ENCODE peak calls at places on chromosome 9, in seven cellular contexts. N, H, Z, O, J, C and G are unnamed samples.

GRCh38 chr9:113705938-113706519 is 170.1 kb upstream of the ZNF618 start:
- DNase-seq in C (no peak), J (no peak), N (no peak), H (no peak), Z (no peak), O (no peak), G (peak; percentile 85)

GRCh38 chr9:81822263-81822865 is 105.9 kb upstream of the SPATA31D4 start:
- DNase-seq in H (no peak), J (no peak), Z (no peak), C (no peak), N (no peak), O (no peak), G (no peak)

GRCh38 chr9:131178382-131178781 is 53.0 kb downstream of the NUP214 start:
- DNase-seq in J (peak; percentile 23), C (peak; percentile 100), N (peak; percentile 86), O (peak; percentile 39), H (peak; percentile 87), Z (peak; percentile 88), G (peak; percentile 35)

GRCh38 chr9:34572092-34572491 is 17.4 kb downstream of the CNTFR start:
- DNase-seq in O (no peak), Z (no peak), C (no peak), H (no peak), J (no peak), N (no peak), G (no peak)

GRCh38 chr9:114033397-114034103 is 44.5 kb downstream of the AMBP start:
- DNase-seq in J (no peak), C (peak; percentile 27), N (no peak), Z (no peak), O (no peak), H (peak; percentile 82), G (peak; percentile 13)

GRCh38 chr9:36008774-36009300 is 27.9 kb upstream of the RECK start:
- DNase-seq in C (peak; percentile 80), Z (peak; percentile 85), N (peak; percentile 38), J (no peak), H (peak; percentile 77), O (peak; percentile 76), G (peak; percentile 74)

GRCh38 chr9:81614335-81614734 is 75.0 kb downstream of the TLE1 start:
- DNase-seq in O (no peak), N (no peak), H (no peak), C (no peak), J (no peak), Z (no peak), G (no peak)

GRCh38 chr9:111186021-111186420 is 144.0 kb downstream of the OR2K2 start:
- DNase-seq in Z (no peak), N (no peak), C (no peak), O (no peak), H (no peak), J (no peak), G (no peak)

GRCh38 chr9:69476797-69477196 is 151.8 kb downstream of the ENTREP1 start:
- DNase-seq in C (no peak), H (peak; percentile 71), Z (no peak), N (no peak), J (no peak), O (no peak), G (no peak)

GRCh38 chr9:135379540-135380267 is 99.9 kb upstream of the PPP1R26 start:
- DNase-seq in Z (no peak), H (no peak), C (peak; percentile 10), J (no peak), N (no peak), O (no peak), G (no peak)

GRCh38 chr9:106913276-106913675 is 50.3 kb downstream of the ZNF462 start:
- DNase-seq in H (no peak), C (no peak), O (no peak), Z (no peak), J (no peak), N (no peak), G (no peak)

GRCh38 chr9:100679834-100680233 is 102.0 kb downstream of the CAVIN4 start:
- DNase-seq in C (no peak), O (no peak), Z (no peak), H (no peak), J (no peak), N (no peak), G (no peak)

GRCh38 chr9:22111871-22112247 is 102.8 kb upstream of the CDKN2B start:
- DNase-seq in O (no peak), N (peak; percentile 84), Z (no peak), H (no peak), J (no peak), C (no peak), G (no peak)

GRCh38 chr9:101421653-101422065 is 13.9 kb downstream of the ALDOB start:
- DNase-seq in J (no peak), Z (no peak), N (no peak), O (no peak), C (no peak), H (no peak), G (peak; percentile 98)

GRCh38 chr9:88745281-88746001 is 210.5 kb downstream of the NXNL2 start:
- DNase-seq in C (no peak), Z (no peak), J (no peak), O (no peak), N (peak; percentile 95), H (no peak), G (no peak)

GRCh38 chr9:133982971-133983720 is 9.0 kb downstream of the VAV2 start:
- DNase-seq in J (no peak), O (no peak), Z (no peak), C (no peak), H (no peak), N (no peak), G (no peak)

GRCh38 chr9:93076792-93077128 is 18.3 kb downstream of the SUSD3 start:
- DNase-seq in J (no peak), Z (no peak), O (no peak), N (no peak), C (peak; percentile 33), H (no peak), G (no peak)

GRCh38 chr9:16571127-16571848 is 299.2 kb downstream of the BNC2 start:
- DNase-seq in O (no peak), J (no peak), C (no peak), Z (no peak), H (no peak), N (peak; percentile 43), G (no peak)

GRCh38 chr9:106220415-106220814 is 526.1 kb downstream of the TMEM38B start:
- DNase-seq in O (no peak), N (no peak), H (no peak), J (no peak), C (no peak), Z (no peak), G (no peak)

GRCh38 chr9:110583237-110583636 is 3.7 kb upstream of the SVEP1 start:
- DNase-seq in N (peak; percentile 71), Z (no peak), J (no peak), O (no peak), C (no peak), H (no peak), G (no peak)

GRCh38 chr9:34653610-34654072 is 1.7 kb downstream of the IL11RA start:
- DNase-seq in Z (no peak), O (no peak), N (peak; percentile 20), H (no peak), J (no peak), C (no peak), G (no peak)

GRCh38 chr9:71916834-71917534 is 5.5 kb downstream of the C9orf85 start:
- DNase-seq in O (no peak), N (no peak), H (no peak), J (no peak), Z (no peak), C (no peak), G (no peak)

GRCh38 chr9:124267271-124267807 is 9.6 kb downstream of the NEK6 start:
- DNase-seq in J (no peak), N (peak; percentile 85), Z (peak; percentile 56), H (no peak), C (no peak), O (no peak), G (no peak)

GRCh38 chr9:133522073-133522910 is 2.5 kb downstream of the MYMK start:
- DNase-seq in Z (no peak), N (no peak), O (no peak), C (no peak), H (no peak), J (no peak), G (no peak)

GRCh38 chr9:121598167-121599000 is 53.0 kb upstream of the DAB2IP start:
- DNase-seq in J (no peak), O (peak; percentile 67), N (peak; percentile 86), C (no peak), Z (no peak), H (peak; percentile 88), G (no peak)

GRCh38 chr9:16726023-16726422 is 144.4 kb downstream of the BNC2 start:
- DNase-seq in J (no peak), O (no peak), C (no peak), Z (no peak), N (peak; percentile 70), H (no peak), G (no peak)

GRCh38 chr9:36759976-36760375 is 187.3 kb downstream of the MELK start:
- DNase-seq in C (no peak), H (no peak), J (no peak), O (no peak), N (no peak), Z (no peak), G (no peak)

DNA sequence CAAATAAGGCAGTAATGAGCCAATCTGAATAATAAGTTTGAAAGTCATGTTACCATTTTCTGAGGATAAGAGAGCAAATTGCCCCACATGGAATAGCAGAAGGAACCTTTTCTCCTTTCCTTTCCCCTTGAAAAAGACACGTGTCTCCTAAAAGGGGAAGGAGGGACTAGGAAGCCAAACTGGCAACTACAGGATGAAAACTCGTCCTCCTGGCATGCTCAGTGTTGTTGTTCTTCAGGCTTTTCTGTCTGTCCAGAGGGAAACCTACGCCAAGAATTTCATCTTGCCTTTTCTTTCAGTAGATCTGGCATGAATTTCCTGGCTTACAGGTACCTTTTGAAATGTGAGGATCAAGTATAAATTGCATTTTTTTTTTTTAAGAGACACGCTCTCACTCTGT is 355.9 kb upstream of the TLE4 start:
- DNase-seq in J (no peak), C (no peak), O (no peak), Z (no peak), N (peak; percentile 51), H (no peak), G (no peak)
- TF ChIP-seq CEBPB in J (no peak), C (no peak), O (no peak), Z (no peak), N (no peak), H (no peak), G (no peak)

GRCh38 chr9:127769985-127770904 is 8.2 kb downstream of the SH2D3C start:
- DNase-seq in Z (no peak), N (no peak), J (no peak), O (no peak), H (no peak), C (peak; percentile 31), G (no peak)
- TF ChIP-seq CEBPB in Z (no peak), N (no peak), J (no peak), O (no peak), H (no peak), C (no peak), G (no peak)

GRCh38 chr9:129070670-129071525 is 10.0 kb upstream of the DOLPP1 start:
- DNase-seq in C (peak; percentile 28), N (no peak), H (peak; percentile 50), J (no peak), Z (no peak), O (no peak), G (no peak)
- TF ChIP-seq CEBPB in C (no peak), N (no peak), H (no peak), J (no peak), Z (no peak), O (no peak), G (no peak)

GRCh38 chr9:6955251-6955921 is 197.6 kb downstream of the KDM4C start:
- DNase-seq in H (no peak), J (no peak), C (no peak), O (no peak), Z (no peak), N (peak; percentile 77), G (peak; percentile 95)
- TF ChIP-seq CEBPB in H (no peak), J (no peak), C (no peak), O (no peak), Z (no peak), N (no peak), G (no peak)